ENCODE peak calls at places on chromosomes 7 and 10, in eight cellular contexts. W, N, Q, P, F, D, O and Y are unnamed samples.
A peak's percentile ranks its signal among the peaks of the same experiment; 100 is the strongest.

GRCh38 chr7:97697396-97697795 is 34.5 kb upstream of the TAC1 start:
- DNase-seq in Q (no peak), O (no peak), D (no peak), P (no peak), N (no peak), F (no peak), W (no peak), Y (no peak)

GRCh38 chr7:142798451-142799438 is 28.0 kb downstream of the PRSS2 start:
- DNase-seq in F (no peak), P (no peak), O (no peak), N (no peak), Q (no peak), D (no peak), W (no peak), Y (no peak)

GRCh38 chr10:6141296-6142151 is 52.7 kb downstream of the RBM17 start:
- DNase-seq in D (no peak), P (peak; percentile 86), O (no peak), F (no peak), W (no peak), Q (no peak), N (peak; percentile 85), Y (peak; percentile 86)

GRCh38 chr7:149284343-149284742 is 22.3 kb downstream of the ZNF783 start:
- DNase-seq in Q (no peak), P (no peak), F (no peak), N (no peak), W (no peak), O (no peak), D (no peak), Y (no peak)

GRCh38 chr10:10589540-10589939 is 428.1 kb upstream of the CELF2 start:
- DNase-seq in D (no peak), W (peak; percentile 6), N (peak; percentile 17), Q (peak; percentile 71), F (no peak), P (no peak), O (no peak), Y (peak; percentile 81)

GRCh38 chr10:99450156-99450555 is 19.7 kb upstream of the GOT1 start:
- DNase-seq in D (no peak), O (no peak), W (no peak), Q (no peak), P (no peak), F (no peak), N (no peak), Y (no peak)

GRCh38 chr7:152025937-152026890 is 740 bp downstream of the GALNT11 start:
- DNase-seq in D (no peak), N (peak; percentile 11), O (no peak), P (no peak), W (no peak), Q (no peak), F (no peak), Y (no peak)

GRCh38 chr7:112103246-112103645 is 103.0 kb downstream of the DOCK4 start:
- DNase-seq in D (no peak), F (no peak), W (no peak), P (no peak), Q (no peak), N (no peak), O (no peak), Y (peak; percentile 51)

GRCh38 chr10:48658243-48658888 is 26.3 kb upstream of the WDFY4 start:
- DNase-seq in O (peak; percentile 40), N (peak; percentile 77), D (peak; percentile 49), Q (peak; percentile 81), P (no peak), W (no peak), F (peak; percentile 87), Y (peak; percentile 29)